ENCODE peak calls at places on chromosome 10, in six cellular contexts. F is AG09319, W is NCI-H1105 treated with DMSO at 0.1 percent for 48 hours, N is HuH-7, C is iPS DF 6.9, R is fibroblast of mammary gland. T is an unnamed sample.

GRCh38 chr10:3173173-3173878 is 744 bp upstream of the PITRM1 start:
- DNase-seq in C (no peak), R (no peak), W (peak), N (peak), F (no peak), T (no peak)

GRCh38 chr10:124708922-124709520 is 35.2 kb downstream of the FAM53B start:
- DNase-seq in F (no peak), N (no peak), R (no peak), W (no peak), C (no peak), T (no peak)

GRCh38 chr10:77360835-77361234 is 276.8 kb downstream of the KCNMA1 start:
- DNase-seq in F (no peak), R (peak), W (no peak), N (no peak), C (no peak), T (no peak)

GRCh38 chr10:76284351-76284750 is 852.9 kb downstream of the LRMDA start:
- DNase-seq in F (no peak), C (no peak), N (no peak), R (no peak), W (no peak), T (no peak)

GRCh38 chr10:116110736-116111135 is 162.3 kb downstream of the GFRA1 start:
- DNase-seq in F (no peak), C (no peak), N (no peak), R (no peak), W (no peak), T (no peak)

GRCh38 chr10:105328441-105328840 is 687.4 kb downstream of the SORCS3 start:
- DNase-seq in C (no peak), F (no peak), R (no peak), N (no peak), W (peak), T (peak)

GRCh38 chr10:133537551-133538545 is 10.7 kb downstream of the CYP2E1 start:
- DNase-seq in F (no peak), R (no peak), N (no peak), C (no peak), W (no peak), T (peak)

GRCh38 chr10:95333997-95334792 is 43.4 kb upstream of the PDLIM1 start:
- DNase-seq in N (no peak), C (no peak), W (no peak), F (peak), R (peak), T (peak)

GRCh38 chr10:96606946-96607345 is 20.1 kb upstream of the TM9SF3 start:
- DNase-seq in W (no peak), R (no peak), N (no peak), C (no peak), F (no peak), T (no peak)

GRCh38 chr10:124259139-124259825 is 159.4 kb downstream of the OAT start:
- DNase-seq in F (no peak), C (no peak), N (peak), R (no peak), W (no peak), T (no peak)

GRCh38 chr10:114930320-114930719 is 7.7 kb upstream of the TRUB1 start:
- DNase-seq in F (no peak), N (no peak), R (no peak), C (no peak), W (no peak), T (no peak)

GRCh38 chr10:118904284-118904683 is 125.2 kb upstream of the NANOS1 start:
- DNase-seq in F (no peak), W (no peak), C (no peak), R (no peak), N (no peak), T (no peak)

GRCh38 chr10:34260904-34261303 is 554.2 kb downstream of the PARD3 start:
- DNase-seq in C (no peak), R (no peak), F (no peak), W (no peak), N (no peak), T (no peak)

GRCh38 chr10:23869996-23870395 is 338.9 kb upstream of the KIAA1217 start:
- DNase-seq in W (no peak), F (no peak), N (no peak), R (no peak), C (no peak), T (no peak)

GRCh38 chr10:131838921-131839320 is 61.9 kb upstream of the PPP2R2D start:
- DNase-seq in R (no peak), C (no peak), W (no peak), F (no peak), N (no peak), T (no peak)

GRCh38 chr10:105974803-105975456 is 1189.6 kb downstream of the SORCS1 start:
- DNase-seq in W (no peak), C (no peak), N (peak), R (peak), F (no peak), T (peak)

GRCh38 chr10:38043516-38043915 is 33.0 kb downstream of the ZNF33A start:
- DNase-seq in N (no peak), W (no peak), R (no peak), C (no peak), F (no peak), T (no peak)

GRCh38 chr10:42864575-42864974 is 82.0 kb downstream of the BMS1 start:
- DNase-seq in C (no peak), F (no peak), R (peak), W (no peak), N (no peak), T (peak)

GRCh38 chr10:89301721-89302445 is at the start of gene IFIT2:
- DNase-seq in N (no peak), F (no peak), C (no peak), W (peak), R (peak), T (peak)

GRCh38 chr10:11469575-11470391 is 141.7 kb downstream of the USP6NL start:
- DNase-seq in R (no peak), C (peak), F (no peak), N (no peak), W (no peak), T (no peak)

GRCh38 chr10:86711237-86711956 is 43.1 kb downstream of the LDB3 start:
- DNase-seq in F (peak), R (peak), W (peak), C (peak), N (peak), T (peak)

GRCh38 chr10:128304271-128304670 is 178.0 kb upstream of the MKI67 start:
- DNase-seq in R (no peak), F (no peak), W (no peak), N (no peak), C (no peak), T (no peak)

GRCh38 chr10:88538038-88538437 is 45.1 kb downstream of the RNLS start:
- DNase-seq in R (peak), C (no peak), N (no peak), F (peak), W (no peak), T (peak)

GRCh38 chr10:119806334-119807130 is 66.1 kb downstream of the MCMBP start:
- DNase-seq in C (no peak), W (no peak), F (no peak), N (no peak), R (no peak), T (no peak)

GRCh38 chr10:28734940-28735759 is 57.8 kb downstream of the BAMBI start:
- DNase-seq in N (no peak), W (no peak), F (peak), C (no peak), R (peak), T (peak)

GRCh38 chr10:3415878-3416605 is 243.5 kb upstream of the PITRM1 start:
- DNase-seq in N (no peak), C (no peak), R (no peak), W (no peak), F (no peak), T (no peak)

GRCh38 chr10:119807960-119808697 is 64.5 kb downstream of the MCMBP start:
- DNase-seq in F (no peak), R (peak), N (no peak), C (no peak), W (no peak), T (peak)

GRCh38 chr10:34397324-34397723 is 417.8 kb downstream of the PARD3 start:
- DNase-seq in W (no peak), F (peak), C (no peak), N (no peak), R (peak), T (peak)

GRCh38 chr10:88989824-88990527 is 622 bp upstream of the FAS start:
- DNase-seq in W (no peak), F (peak), C (no peak), N (peak), R (peak), T (peak)